ENCODE peak calls at places on chromosomes 4 and X, in five cellular contexts. K, I, Z, J and Q are unnamed samples.

GRCh38 chr4:3098346-3098745 is 23.9 kb downstream of the HTT start:
- DNase-seq in K (no peak), I (no peak), Z (no peak), J (no peak), Q (no peak)

GRCh38 chr4:107997001-107997788 is 7.5 kb downstream of the HADH start:
- DNase-seq in K (no peak), I (no peak), Z (no peak), J (peak; percentile 58), Q (peak; percentile 51)

GRCh38 chrX:112877771-112878173 is 37.1 kb upstream of the AMOT start:
- DNase-seq in K (no peak), I (no peak), Z (no peak), J (no peak), Q (no peak)

GRCh38 chr4:82293304-82293703 is 80.5 kb downstream of the HNRNPD start:
- DNase-seq in K (no peak), I (no peak), Z (no peak), J (no peak), Q (no peak)

GRCh38 chrX:114049063-114049462 is 534.8 kb upstream of the HTR2C start:
- DNase-seq in K (no peak), I (no peak), Z (no peak), J (no peak), Q (no peak)

GRCh38 chrX:153761863-153762262 is 2.2 kb upstream of the PLXNB3 start:
- DNase-seq in K (peak; percentile 50), I (no peak), Z (no peak), J (no peak), Q (no peak)

GRCh38 chr4:186019264-186019663 is 49.7 kb upstream of the TLR3 start:
- DNase-seq in K (no peak), I (no peak), Z (no peak), J (no peak), Q (no peak)

GRCh38 chrX:68488657-68489056 is 10.2 kb upstream of the YIPF6 start:
- DNase-seq in K (no peak), I (no peak), Z (no peak), J (no peak), Q (no peak)

GRCh38 chrX:16573781-16574180 is 76.2 kb upstream of the S100G start:
- DNase-seq in K (no peak), I (no peak), Z (no peak), J (no peak), Q (no peak)

GRCh38 chrX:17977696-17978095 is 116.6 kb upstream of the RAI2 start:
- DNase-seq in K (no peak), I (no peak), Z (no peak), J (no peak), Q (no peak)

GRCh38 chr4:71066737-71067716 is 73.6 kb downstream of the DCK start:
- DNase-seq in K (no peak), I (no peak), Z (no peak), J (no peak), Q (no peak)

GRCh38 chrX:9884031-9884779 is 83.0 kb upstream of the CLDN34 start:
- DNase-seq in K (no peak), I (no peak), Z (no peak), J (no peak), Q (no peak)

GRCh38 chr4:142687547-142688275 is 158.4 kb downstream of the INPP4B start:
- DNase-seq in K (no peak), I (no peak), Z (no peak), J (no peak), Q (no peak)

GRCh38 chr4:66489783-66490452 is 819.6 kb upstream of the EPHA5 start:
- DNase-seq in K (no peak), I (no peak), Z (peak; percentile 40), J (no peak), Q (no peak)

GRCh38 chr4:137463377-137464003 is 68.8 kb downstream of the PCDH18 start:
- DNase-seq in K (no peak), I (no peak), Z (no peak), J (no peak), Q (no peak)

GRCh38 chr4:111991797-111992196 is 153.5 kb upstream of the FAM241A start:
- DNase-seq in K (no peak), I (no peak), Z (peak; percentile 56), J (no peak), Q (no peak)

GRCh38 chr4:4675051-4675581 is 133.3 kb upstream of the STX18 start:
- DNase-seq in K (no peak), I (no peak), Z (no peak), J (no peak), Q (no peak)

GRCh38 chr4:100306018-100306417 is 115.8 kb upstream of the DDIT4L start:
- DNase-seq in K (no peak), I (no peak), Z (no peak), J (no peak), Q (no peak)

GRCh38 chr4:8353158-8353495 is 83.6 kb downstream of the HTRA3 start:
- DNase-seq in K (no peak), I (no peak), Z (no peak), J (no peak), Q (peak; percentile 14)

GRCh38 chr4:101037938-101038413 is 309.4 kb downstream of the PPP3CA start:
- DNase-seq in K (no peak), I (no peak), Z (no peak), J (no peak), Q (no peak)

GRCh38 chr4:113699772-113700171 is 61.8 kb downstream of the CAMK2D start:
- DNase-seq in K (no peak), I (no peak), Z (no peak), J (no peak), Q (no peak)

GRCh38 chr4:74456849-74457395 is 12.0 kb downstream of the AREG start:
- DNase-seq in K (no peak), I (no peak), Z (no peak), J (no peak), Q (no peak)

GRCh38 chr4:38664704-38665401 is 854 bp downstream of the KLF3 start:
- DNase-seq in K (peak; percentile 90), I (no peak), Z (peak; percentile 24), J (peak; percentile 70), Q (peak; percentile 71)

GRCh38 chr4:102521570-102522553 is 20.7 kb downstream of the NFKB1 start:
- DNase-seq in K (no peak), I (no peak), Z (no peak), J (no peak), Q (no peak)

GRCh38 chr4:138521809-138522208 is 279.7 kb upstream of the SLC7A11 start:
- DNase-seq in K (peak; percentile 56), I (no peak), Z (no peak), J (no peak), Q (no peak)

GRCh38 chr4:12499693-12500092 is 984.4 kb downstream of the RAB28 start:
- DNase-seq in K (no peak), I (no peak), Z (no peak), J (no peak), Q (no peak)

GRCh38 chr4:11698846-11699590 is 270.3 kb upstream of the HS3ST1 start:
- DNase-seq in K (no peak), I (no peak), Z (peak; percentile 70), J (no peak), Q (no peak)

GRCh38 chrX:109685656-109686078 is 47.4 kb downstream of the ACSL4 start:
- DNase-seq in K (no peak), I (no peak), Z (no peak), J (no peak), Q (no peak)

GRCh38 chrX:109681475-109682081 is 51.5 kb downstream of the ACSL4 start:
- DNase-seq in K (no peak), I (no peak), Z (no peak), J (no peak), Q (no peak)

GRCh38 chrX:109684136-109684535 is 48.9 kb downstream of the ACSL4 start:
- DNase-seq in K (no peak), I (no peak), Z (no peak), J (no peak), Q (no peak)

DNA sequence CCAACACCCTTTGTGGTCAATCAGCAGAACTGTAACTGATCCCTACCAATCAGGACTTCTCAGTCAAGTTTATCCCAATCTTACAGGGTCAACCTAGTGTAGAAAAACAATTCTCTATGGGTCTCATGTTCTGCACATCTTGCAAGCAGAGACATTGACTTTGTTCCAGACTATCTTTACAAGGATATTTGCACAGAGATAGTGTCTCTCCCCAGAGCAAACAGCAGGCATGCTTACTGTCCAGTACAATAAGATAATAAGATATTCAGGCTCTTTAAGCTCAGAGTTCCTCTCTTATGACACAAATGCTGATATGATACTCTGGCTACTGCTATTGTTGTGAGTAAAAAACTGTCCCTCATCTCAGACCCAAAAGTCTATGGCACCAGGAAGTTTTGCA is 53.2 kb downstream of the ACSL4 start:
- DNase-seq in K (no peak), I (no peak), Z (no peak), J (no peak), Q (no peak)
- TF ChIP-seq CTCF in K (no peak), I (no peak), Z (no peak), J (no peak), Q (no peak)

DNA sequence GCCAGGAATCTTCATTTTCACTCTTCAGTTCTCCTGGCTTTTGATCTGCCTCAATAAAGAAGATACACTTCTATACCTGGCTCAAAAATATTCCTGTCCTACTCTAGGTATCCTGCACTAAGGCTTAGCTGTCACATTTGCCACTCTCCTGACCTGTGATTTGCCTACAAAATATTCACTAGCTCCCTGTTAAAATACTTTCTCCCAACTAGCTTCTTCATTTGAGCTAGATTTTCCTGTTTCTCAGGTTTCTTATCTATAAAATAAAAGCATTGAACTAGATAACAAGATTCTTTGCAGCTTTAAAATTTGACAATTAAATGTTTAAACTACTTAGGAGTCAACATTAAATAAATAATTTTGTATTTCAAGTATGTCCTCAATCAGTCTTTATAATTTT is 53.2 kb downstream of the CHIC2 start:
- DNase-seq in K (no peak), I (no peak), Z (no peak), J (no peak), Q (no peak)
- TF ChIP-seq CTCF in K (no peak), I (no peak), Z (no peak), J (no peak), Q (no peak)

DNA sequence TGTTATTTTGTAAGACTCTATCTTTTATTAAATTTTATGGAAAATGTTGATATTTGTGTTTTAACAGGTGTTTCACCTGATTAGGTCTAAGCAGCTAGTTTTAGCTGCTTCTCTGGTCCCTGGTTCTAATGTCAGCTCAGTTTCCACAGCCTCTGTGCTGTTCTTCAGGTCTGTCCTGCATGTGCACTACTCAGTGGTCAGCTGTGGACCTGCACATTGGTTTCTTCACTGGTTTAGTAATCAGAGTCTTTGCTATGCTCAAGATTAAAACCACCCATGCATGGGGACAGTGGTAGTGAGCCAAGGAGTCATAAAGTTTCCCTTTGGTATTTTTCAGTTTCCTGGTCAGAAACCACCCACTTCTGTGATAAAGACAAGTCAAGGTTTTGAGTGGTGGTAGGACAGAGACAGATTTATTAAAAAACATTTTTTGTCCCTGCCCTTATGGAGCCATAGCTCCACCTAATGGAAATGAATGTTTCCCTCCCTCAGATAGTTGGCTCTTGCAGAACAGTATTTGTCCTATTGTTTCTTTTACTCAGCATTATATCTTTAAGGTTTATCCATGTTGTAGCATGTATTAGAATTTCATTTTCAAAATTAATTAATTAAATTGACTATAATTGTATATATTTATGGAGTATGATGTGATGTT is 36.8 kb upstream of the VBP1 start:
- DNase-seq in K (no peak), I (no peak), Z (no peak), J (no peak), Q (no peak)
- TF ChIP-seq CTCF in K (no peak), I (no peak), Z (no peak), J (no peak), Q (no peak)

GRCh38 chr4:153465583-153465921 is 608 bp upstream of the TMEM131L start:
- DNase-seq in K (peak; percentile 90), I (no peak), Z (peak; percentile 53), J (peak; percentile 64), Q (no peak)
- TF ChIP-seq CTCF in K (peak; percentile 23), I (no peak), Z (peak; percentile 23), J (peak; percentile 43), Q (peak; percentile 39)

GRCh38 chr4:94256833-94257232 is 49.2 kb downstream of the SMARCAD1 start:
- DNase-seq in K (no peak), I (no peak), Z (no peak), J (no peak), Q (no peak)
- TF ChIP-seq CTCF in K (no peak), I (no peak), Z (peak; percentile 35), J (peak; percentile 28), Q (no peak)